ENCODE peak calls at places on chromosomes 2 and 18, in seven cellular contexts. R is nephron progenitor cell, D is neural crest cell, U is mucosa of descending colon, G is cardiac fibroblast, K is GM13976, H is astrocyte of the spinal cord. W is an unnamed sample.

GRCh38 chr18:55743701-55744100 is 155.7 kb upstream of the TCF4 start:
- DNase-seq in R (no peak), U (no peak), G (no peak), D (no peak), K (no peak), H (no peak), W (no peak)

GRCh38 chr2:24342110-24342910 is 18.0 kb downstream of the ITSN2 start:
- DNase-seq in H (peak), U (no peak), R (no peak), K (no peak), G (no peak), D (no peak), W (no peak)

GRCh38 chr18:27794527-27794926 is 382.4 kb downstream of the CDH2 start:
- DNase-seq in R (no peak), H (no peak), D (no peak), K (no peak), G (no peak), U (no peak), W (no peak)

GRCh38 chr18:6729247-6730091 is at the start of gene ARHGAP28:
- DNase-seq in G (peak), R (peak), U (peak), H (peak), D (peak), K (peak), W (peak)

GRCh38 chr2:95574506-95574905 is 17.3 kb upstream of the TRIM43 start:
- DNase-seq in R (no peak), G (no peak), D (no peak), H (no peak), U (no peak), K (no peak), W (no peak)

GRCh38 chr18:29883114-29883513 is 1159.4 kb downstream of the DSC3 start:
- DNase-seq in D (no peak), K (no peak), R (no peak), U (no peak), G (no peak), H (no peak), W (no peak)

GRCh38 chr18:21740474-21740723 is 193 bp upstream of the MIB1 start:
- DNase-seq in G (peak), K (peak), R (no peak), D (no peak), U (no peak), H (no peak), W (peak)

GRCh38 chr2:28449489-28450395 is 46.1 kb upstream of the PLB1 start:
- DNase-seq in D (no peak), R (no peak), U (no peak), H (peak), G (peak), K (no peak), W (no peak)

GRCh38 chr18:40651163-40651562 is 1303.9 kb upstream of the PIK3C3 start:
- DNase-seq in U (no peak), D (no peak), R (no peak), G (no peak), K (no peak), H (no peak), W (no peak)

GRCh38 chr2:140600116-140600515 is 1530.7 kb downstream of the LRP1B start:
- DNase-seq in R (no peak), D (no peak), K (no peak), H (peak), U (no peak), G (peak), W (no peak)

GRCh38 chr18:21997207-21998143 is 171.9 kb upstream of the GATA6 start:
- DNase-seq in G (peak), R (no peak), U (peak), D (no peak), K (peak), H (peak), W (no peak)

GRCh38 chr18:23721711-23722479 is 32.6 kb downstream of the LAMA3 start:
- DNase-seq in U (no peak), G (peak), H (peak), R (no peak), D (no peak), K (no peak), W (no peak)

GRCh38 chr18:23232331-23232730 is 97.0 kb downstream of the CABLES1 start:
- DNase-seq in H (no peak), D (no peak), R (no peak), K (no peak), U (no peak), G (no peak), W (no peak)

GRCh38 chr2:2763998-2764355 is 432.9 kb upstream of the MYT1L start:
- DNase-seq in U (no peak), G (no peak), H (no peak), R (no peak), D (no peak), K (no peak), W (no peak)

GRCh38 chr2:55311444-55311870 is 42.4 kb upstream of the MTIF2 start:
- DNase-seq in H (peak), U (no peak), D (no peak), K (peak), R (no peak), G (peak), W (no peak)

GRCh38 chr18:33761363-33761762 is 183.3 kb downstream of the ASXL3 start:
- DNase-seq in U (no peak), K (no peak), H (peak), D (no peak), R (no peak), G (peak), W (no peak)

DNA sequence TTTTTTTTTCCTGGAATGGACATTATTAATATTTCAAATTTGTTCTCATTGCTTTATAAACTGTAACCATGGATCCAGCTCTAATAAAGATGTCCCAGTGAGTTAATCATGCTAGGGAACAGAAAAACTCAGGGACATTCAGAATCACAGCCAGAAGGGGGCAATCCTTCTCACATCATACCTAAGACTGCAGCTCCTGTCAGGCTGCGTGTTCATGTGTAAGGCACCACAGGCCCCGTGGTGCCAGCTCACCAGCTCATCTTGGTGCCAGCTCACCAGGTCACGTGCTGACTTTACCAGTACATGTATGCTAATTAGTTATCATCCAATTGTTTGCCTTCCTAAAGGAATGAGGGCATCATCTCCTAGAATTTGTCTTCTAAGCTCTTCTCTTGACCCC is 84.7 kb upstream of the NEDD4L start:
- DNase-seq in U (peak), K (peak), G (peak), H (peak), R (peak), D (peak), W (peak)
- TF ChIP-seq CTCF in U (no peak), K (no peak), G (peak), H (peak), R (no peak), D (peak), W (no peak)

DNA sequence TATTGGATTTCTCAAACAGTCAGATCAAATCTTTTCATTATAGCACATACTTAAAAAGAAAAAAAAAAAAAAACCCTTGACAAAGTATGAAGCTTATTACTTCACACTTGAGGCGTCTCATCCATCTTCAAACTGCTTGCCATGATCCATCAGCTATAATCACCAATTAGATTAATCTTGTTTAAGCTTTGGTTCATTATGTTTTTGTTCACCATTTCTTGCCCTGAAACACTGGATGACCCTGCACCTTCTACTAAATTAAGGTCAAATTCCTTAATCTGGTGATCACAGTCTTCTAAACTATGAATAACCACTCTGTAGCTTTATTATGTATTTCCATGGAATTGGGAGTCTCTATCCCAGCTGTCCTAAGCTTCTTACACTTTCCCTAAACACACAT is 326.5 kb upstream of the COL3A1 start:
- DNase-seq in D (no peak), K (no peak), U (no peak), G (no peak), R (no peak), H (no peak), W (no peak)
- TF ChIP-seq CTCF in D (no peak), K (no peak), U (no peak), G (no peak), R (no peak), H (no peak), W (no peak)

DNA sequence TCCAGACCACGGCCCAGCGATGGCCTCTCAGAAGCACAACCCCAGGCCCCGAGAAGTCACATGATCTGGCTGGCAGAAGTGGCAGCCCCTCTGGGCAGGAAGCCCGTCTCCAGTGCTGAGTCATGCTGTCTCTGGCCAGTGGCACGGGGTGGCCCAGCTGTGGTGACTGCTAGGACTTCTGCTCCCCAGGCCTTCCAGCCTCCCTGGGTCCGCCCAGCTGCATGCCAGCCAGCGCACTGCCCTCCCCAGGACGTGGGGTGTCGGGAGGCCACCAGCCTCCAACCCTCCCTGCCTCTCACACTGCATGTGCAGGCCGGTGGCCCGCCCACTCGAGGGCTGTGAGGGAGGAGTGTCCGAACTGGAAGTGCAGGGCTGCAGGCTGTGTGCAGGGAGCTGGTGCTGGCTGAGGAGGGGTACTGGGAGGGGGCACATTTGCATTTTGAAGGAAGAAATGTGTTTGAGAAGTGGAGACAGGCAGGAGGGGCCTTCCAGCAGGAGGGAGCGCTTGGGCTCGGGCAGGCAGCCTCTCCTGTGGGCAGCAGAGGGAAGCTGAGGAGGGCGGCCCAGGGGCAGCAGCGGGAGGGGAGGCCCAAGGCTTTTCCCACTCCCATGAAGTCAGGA is 17.0 kb upstream of the HPCAL1 start:
- DNase-seq in U (peak), D (no peak), R (peak), G (peak), K (no peak), H (peak), W (peak)
- TF ChIP-seq CTCF in U (no peak), D (no peak), R (no peak), G (no peak), K (no peak), H (no peak), W (no peak)

GRCh38 chr18:76922107-76922506 is 99.8 kb downstream of the ZNF236 start:
- DNase-seq in K (peak), G (peak), H (peak), U (peak), R (peak), D (peak), W (no peak)

GRCh38 chr18:76920974-76921373 is 98.6 kb downstream of the ZNF236 start:
- DNase-seq in H (no peak), K (no peak), G (no peak), R (no peak), D (no peak), U (no peak), W (no peak)

GRCh38 chr18:76927216-76927725 is 104.9 kb downstream of the ZNF236 start:
- DNase-seq in R (no peak), H (peak), K (no peak), U (no peak), G (no peak), D (no peak), W (no peak)

GRCh38 chr18:76928179-76928868 is 106.0 kb downstream of the ZNF236 start:
- DNase-seq in U (no peak), G (no peak), K (no peak), R (no peak), H (no peak), D (no peak), W (no peak)

GRCh38 chr18:76923485-76924085 is 101.2 kb downstream of the ZNF236 start:
- DNase-seq in D (peak), R (peak), K (no peak), G (peak), U (no peak), H (peak), W (no peak)
- TF ChIP-seq CTCF in D (peak), R (peak), K (peak), G (peak), U (no peak), H (peak), W (no peak)

W was measured in breast epithelium.